ENCODE peak calls at places on chromosome 12, in nine cellular contexts. D is fibroblast of pulmonary artery, C is transverse colon, U is psoas muscle, N is SHP77, A is HFF-Myc, B is tibial artery, P is nephron progenitor cell, S is EL. G is an unnamed sample.

GRCh38 chr12:53252349-53252916 is 15.7 kb upstream of the ESPL1 start:
- DNase-seq in P (no peak), D (peak; percentile 16), B (peak; percentile 71), A (no peak), S (no peak), N (no peak), C (peak; percentile 62), U (peak; percentile 57), G (no peak)

GRCh38 chr12:64810831-64811230 is 13.6 kb upstream of the TBC1D30 start:
- DNase-seq in U (no peak), P (no peak), B (no peak), N (no peak), C (no peak), A (no peak), S (peak; percentile 8), D (no peak), G (no peak)

GRCh38 chr12:126936181-126936851 is 1330.7 kb upstream of the TMEM132C start:
- DNase-seq in A (no peak), C (peak; percentile 33), S (peak; percentile 24), N (peak; percentile 31), B (no peak), U (peak; percentile 45), D (no peak), P (no peak), G (peak; percentile 62)

GRCh38 chr12:122866379-122866778 is 29.5 kb downstream of the VPS37B start:
- DNase-seq in B (peak; percentile 51), U (no peak), A (no peak), N (no peak), P (no peak), C (no peak), D (no peak), S (no peak), G (no peak)

GRCh38 chr12:52628841-52629240 is 10.5 kb upstream of the KRT73 start:
- DNase-seq in P (no peak), A (no peak), C (no peak), D (no peak), S (no peak), B (no peak), N (no peak), U (no peak), G (no peak)

GRCh38 chr12:56644654-56645053 is 1.1 kb downstream of the ATP5F1B start:
- DNase-seq in S (no peak), A (no peak), D (no peak), B (no peak), U (no peak), C (no peak), N (no peak), P (no peak), G (no peak)

GRCh38 chr12:18578191-18578590 is 159.6 kb downstream of the PLCZ1 start:
- DNase-seq in C (no peak), B (no peak), S (peak; percentile 64), D (peak; percentile 14), A (no peak), U (no peak), P (no peak), N (no peak), G (no peak)

GRCh38 chr12:67780580-67781084 is 132.1 kb downstream of the DYRK2 start:
- DNase-seq in S (peak; percentile 40), U (no peak), N (no peak), P (no peak), B (no peak), A (no peak), D (no peak), C (no peak), G (no peak)

GRCh38 chr12:11658796-11659195 is 9.3 kb downstream of the ETV6 start:
- DNase-seq in N (no peak), D (peak; percentile 45), S (peak; percentile 78), P (no peak), U (no peak), B (no peak), C (no peak), A (no peak), G (no peak)

GRCh38 chr12:103887738-103888137 is 42.5 kb upstream of the HSP90B1 start:
- DNase-seq in S (no peak), C (no peak), U (no peak), A (no peak), D (no peak), P (no peak), N (no peak), B (no peak), G (no peak)

GRCh38 chr12:130281157-130281799 is 56.4 kb upstream of the PIWIL1 start:
- DNase-seq in N (no peak), D (no peak), A (no peak), U (peak; percentile 69), P (peak; percentile 75), C (peak; percentile 15), S (no peak), B (no peak), G (no peak)

GRCh38 chr12:66103011-66103913 is 27.3 kb downstream of the LLPH start:
- DNase-seq in N (no peak), U (no peak), D (no peak), A (no peak), S (peak; percentile 51), C (no peak), P (no peak), B (no peak), G (no peak)

GRCh38 chr12:89733579-89734201 is 25.1 kb upstream of the ATP2B1 start:
- DNase-seq in P (no peak), S (peak; percentile 95), N (no peak), A (no peak), U (no peak), D (peak; percentile 88), B (no peak), C (no peak), G (no peak)

GRCh38 chr12:39401459-39401858 is 41.5 kb downstream of the KIF21A start:
- DNase-seq in N (no peak), A (no peak), S (no peak), C (no peak), U (no peak), P (no peak), D (peak; percentile 63), B (no peak), G (no peak)

GRCh38 chr12:109715310-109716091 is 1.9 kb downstream of the FAM222A start:
- DNase-seq in P (peak; percentile 61), S (no peak), U (no peak), A (no peak), D (no peak), N (peak; percentile 11), B (no peak), C (peak; percentile 51), G (no peak)

GRCh38 chr12:68538722-68539614 is 71.7 kb upstream of the RAP1B start:
- DNase-seq in N (no peak), S (peak; percentile 31), C (peak; percentile 24), D (peak; percentile 72), B (peak; percentile 75), A (no peak), U (peak; percentile 71), P (no peak), G (peak; percentile 59)

GRCh38 chr12:109264943-109265650 is 44.0 kb downstream of the FOXN4 start:
- DNase-seq in C (no peak), B (no peak), U (peak; percentile 70), N (no peak), A (no peak), D (no peak), S (no peak), P (no peak), G (no peak)

GRCh38 chr12:118520954-118521353 is 144.6 kb downstream of the SUDS3 start:
- DNase-seq in A (no peak), B (no peak), N (no peak), P (no peak), S (no peak), U (no peak), C (no peak), D (no peak), G (no peak)

GRCh38 chr12:22172501-22172900 is 126.5 kb downstream of the CMAS start:
- DNase-seq in D (no peak), B (no peak), A (no peak), U (no peak), P (no peak), C (no peak), N (no peak), S (no peak), G (no peak)

GRCh38 chr12:5395443-5396401 is 36.2 kb upstream of the NTF3 start:
- DNase-seq in N (no peak), S (no peak), B (no peak), D (no peak), C (no peak), A (no peak), U (no peak), P (peak; percentile 58), G (no peak)

GRCh38 chr12:48105321-48105866 is 485 bp downstream of the SENP1 start:
- DNase-seq in N (no peak), S (no peak), C (no peak), D (peak; percentile 22), U (no peak), A (no peak), B (no peak), P (no peak), G (no peak)

GRCh38 chr12:132282950-132283771 is 46.2 kb downstream of the GALNT9 start:
- DNase-seq in C (no peak), U (peak; percentile 30), D (no peak), S (no peak), N (peak; percentile 67), A (no peak), B (no peak), P (peak; percentile 40), G (no peak)

GRCh38 chr12:122427403-122427802 is 4.9 kb upstream of the CLIP1 start:
- DNase-seq in D (no peak), P (no peak), C (no peak), B (no peak), S (no peak), N (no peak), U (no peak), A (no peak), G (no peak)

GRCh38 chr12:44812062-44812461 is 64.1 kb downstream of the NELL2 start:
- DNase-seq in A (peak; percentile 7), U (no peak), S (no peak), D (no peak), N (no peak), C (no peak), B (no peak), P (no peak), G (no peak)

GRCh38 chr12:52175411-52176350 is 16.1 kb downstream of the KRT80 start:
- DNase-seq in U (no peak), N (peak; percentile 90), A (no peak), P (peak; percentile 20), B (no peak), C (no peak), S (no peak), D (peak; percentile 63), G (no peak)

GRCh38 chr12:132147423-132148367 is 3.4 kb downstream of the NOC4L start:
- DNase-seq in S (no peak), A (no peak), U (peak; percentile 51), C (no peak), P (no peak), B (peak; percentile 64), D (no peak), N (no peak), G (no peak)

GRCh38 chr12:68972570-68972969 is 39.6 kb upstream of the CPM start:
- DNase-seq in B (no peak), D (no peak), P (no peak), C (no peak), A (no peak), S (no peak), N (no peak), U (no peak), G (no peak)

GRCh38 chr12:70756791-70757190 is 119.6 kb upstream of the PTPRB start:
- DNase-seq in D (no peak), U (no peak), P (no peak), A (no peak), B (no peak), N (no peak), S (no peak), C (no peak), G (no peak)

GRCh38 chr12:121025442-121026226 is 9.3 kb upstream of the C12orf43 start:
- DNase-seq in N (no peak), A (no peak), U (no peak), D (no peak), B (no peak), P (no peak), C (peak; percentile 85), S (peak; percentile 32), G (no peak)

GRCh38 chr12:105445261-105446015 is 114.9 kb downstream of the C12orf75 start:
- DNase-seq in D (peak; percentile 85), S (peak; percentile 75), P (no peak), A (no peak), N (no peak), B (no peak), C (no peak), U (no peak), G (no peak)

GRCh38 chr12:58159941-58160340 is 218.6 kb downstream of the ATP23 start:
- DNase-seq in S (no peak), N (no peak), A (no peak), C (no peak), B (no peak), D (no peak), P (no peak), U (no peak), G (no peak)

G was measured in heart right ventricle.